ENCODE peak calls at places on chromosomes 13 and 19, in four cellular contexts. V, T, Q and M are unnamed samples.

GRCh38 chr19:38841787-38842438 is 7.9 kb downstream of the HNRNPL start:
- DNase-seq in V (no peak), Q (no peak), T (no peak), M (no peak)

GRCh38 chr19:53772943-53773342 is 51.2 kb downstream of the NLRP12 start:
- DNase-seq in V (peak; percentile 21), Q (peak; percentile 38), T (peak; percentile 52), M (peak; percentile 27)

GRCh38 chr19:16381756-16382401 is 57.3 kb downstream of the KLF2 start:
- DNase-seq in Q (no peak), T (peak; percentile 34), V (peak; percentile 39), M (peak; percentile 52)

GRCh38 chr13:59837101-59837500 is 326.6 kb downstream of the DIAPH3 start:
- DNase-seq in T (no peak), Q (no peak), V (no peak), M (no peak)

GRCh38 chr13:93411281-93411680 is 184.7 kb downstream of the GPC6 start:
- DNase-seq in V (no peak), T (no peak), Q (no peak), M (no peak)

GRCh38 chr13:98582947-98583346 is 6.0 kb upstream of the STK24 start:
- DNase-seq in T (no peak), V (peak; percentile 63), Q (no peak), M (no peak)

GRCh38 chr19:33715462-33715861 is 81.2 kb upstream of the KCTD15 start:
- DNase-seq in Q (no peak), T (no peak), V (no peak), M (no peak)

GRCh38 chr13:50379584-50379983 is 364.3 kb downstream of the KCNRG start:
- DNase-seq in V (no peak), T (no peak), Q (no peak), M (no peak)

GRCh38 chr19:51514866-51515481 is 13.4 kb upstream of the SIGLEC12 start:
- DNase-seq in V (no peak), T (no peak), Q (peak; percentile 39), M (peak; percentile 3)

GRCh38 chr13:81916471-81916870 is 1575.5 kb upstream of the SPRY2 start:
- DNase-seq in T (no peak), Q (no peak), V (no peak), M (no peak)

GRCh38 chr13:85137516-85137915 is 661.7 kb downstream of the SLITRK6 start:
- DNase-seq in V (no peak), T (no peak), Q (no peak), M (no peak)

GRCh38 chr13:50453238-50453637 is 390.3 kb downstream of the DLEU7 start:
- DNase-seq in Q (no peak), V (no peak), T (no peak), M (no peak)

GRCh38 chr13:29594710-29595379 is 643 bp downstream of the SLC7A1 start:
- DNase-seq in V (peak; percentile 69), T (peak; percentile 64), Q (no peak), M (peak; percentile 28)

GRCh38 chr19:41430907-41431306 is 3.7 kb upstream of the B3GNT8 start:
- DNase-seq in Q (no peak), T (no peak), V (no peak), M (no peak)

GRCh38 chr13:113410472-113411201 is 42.7 kb downstream of the ADPRHL1 start:
- DNase-seq in V (no peak), T (no peak), Q (no peak), M (peak; percentile 45)

DNA sequence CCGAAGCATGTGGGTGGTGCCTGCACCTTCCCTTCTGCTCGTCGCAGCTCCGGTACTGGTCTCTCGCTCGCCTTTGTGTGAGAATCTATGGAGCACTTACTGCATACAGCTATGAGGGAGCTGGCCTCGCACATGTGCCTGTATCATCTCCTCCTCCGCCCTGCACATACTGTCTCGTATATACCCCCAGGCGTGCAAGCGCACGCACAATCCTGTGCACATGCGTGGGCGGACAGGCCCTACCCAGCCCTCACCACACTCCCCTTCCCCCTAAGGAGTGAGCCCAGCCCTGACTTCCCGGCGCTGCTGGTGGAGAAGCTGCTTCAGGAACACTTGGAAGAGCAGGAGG is 8.7 kb downstream of the PIK3R2 start:
- DNase-seq in Q (no peak), T (no peak), V (no peak), M (no peak)
- TF ChIP-seq CTCF in Q (no peak), T (no peak), V (no peak), M (no peak)

GRCh38 chr19:36267061-36267845 is 52.3 kb downstream of the ZNF146 start:
- DNase-seq in V (no peak), T (no peak), Q (no peak), M (no peak)
- H3K4me3 ChIP-seq in V (no peak overlapping the region), T (no peak overlapping the region), Q (no peak overlapping the region), M (no peak overlapping the region)

GRCh38 chr13:33471182-33471581 is 185.6 kb upstream of the STARD13 start:
- DNase-seq in T (no peak), V (no peak), Q (no peak), M (no peak)
- TF ChIP-seq CTCF in T (no peak), V (no peak), Q (no peak), M (no peak)

GRCh38 chr13:19961484-19961883 is 3.0 kb downstream of the ZMYM2 start:
- DNase-seq in Q (no peak), T (no peak), V (no peak), M (no peak)

GRCh38 chr13:19961924-19962323 is 3.4 kb downstream of the ZMYM2 start:
- DNase-seq in V (no peak), T (no peak), Q (no peak), M (no peak)

GRCh38 chr13:19959141-19959830 is 759 bp downstream of the ZMYM2 start:
- DNase-seq in Q (peak; percentile 35), T (peak; percentile 61), V (peak; percentile 30), M (no peak)

GRCh38 chr13:19959831-19960672 is 1.5 kb downstream of the ZMYM2 start:
- DNase-seq in Q (peak; percentile 87), V (peak; percentile 80), T (peak; percentile 86), M (peak; percentile 75)

GRCh38 chr13:19960673-19961015 is 2.1 kb downstream of the ZMYM2 start:
- DNase-seq in V (no peak), Q (peak; percentile 54), T (no peak), M (no peak)
- H3K4me3 ChIP-seq in V (no peak overlapping the region), Q (peak overlapping the region; percentile 70), T (no peak overlapping the region), M (peak overlapping the region; percentile 66)